ENCODE peak calls at places on chromosomes 13 and 19, in six cellular contexts. E, Q, L, J, N and A are unnamed samples.

GRCh38 chr13:44218501-44219240 is 155.0 kb upstream of the SERP2 start:
- DNase-seq in E (no peak), Q (no peak), L (no peak), J (peak), N (no peak), A (no peak)

GRCh38 chr13:61339054-61339621 is 76.5 kb downstream of the PCDH20 start:
- DNase-seq in E (no peak), Q (no peak), L (no peak), J (no peak), N (no peak), A (no peak)

GRCh38 chr19:55447421-55448174 is 4.5 kb upstream of the SHISA7 start:
- DNase-seq in E (no peak), Q (no peak), L (peak), J (no peak), N (no peak), A (no peak)

GRCh38 chr13:27578121-27579030 is 42.0 kb downstream of the LNX2 start:
- DNase-seq in E (no peak), Q (no peak), L (no peak), J (no peak), N (no peak), A (no peak)

GRCh38 chr13:44969858-44970484 is 19.3 kb downstream of the NUFIP1 start:
- DNase-seq in E (peak), Q (no peak), L (peak), J (no peak), N (peak), A (no peak)

GRCh38 chr13:89027694-89028306 is 1356.6 kb downstream of the SLITRK5 start:
- DNase-seq in E (no peak), Q (no peak), L (no peak), J (no peak), N (no peak), A (no peak)

GRCh38 chr19:38924383-38924782 is 6.2 kb downstream of the SARS2 start:
- DNase-seq in E (no peak), Q (no peak), L (no peak), J (no peak), N (no peak), A (no peak)

GRCh38 chr19:15557223-15557622 is 48.9 kb downstream of the CYP4F22 start:
- DNase-seq in E (no peak), Q (no peak), L (no peak), J (no peak), N (no peak), A (no peak)